ENCODE peak calls at places on chromosomes 4 and X, in eight cellular contexts. Z is suprapubic skin, P is cardiac muscle cell, O is tibial artery, K is ovary, Y is GM06990, F is adrenal gland, U is breast epithelium. V is an unnamed sample.

GRCh38 chr4:43843501-43843900 is 605.1 kb downstream of the KCTD8 start:
- DNase-seq in O (no peak), Y (no peak), Z (no peak), F (no peak), P (no peak), U (no peak), K (no peak), V (peak; percentile 35)

GRCh38 chr4:108010167-108010566 is 20.5 kb downstream of the HADH start:
- DNase-seq in K (no peak), P (no peak), O (no peak), Z (no peak), U (no peak), Y (no peak), F (no peak), V (no peak)

GRCh38 chr4:120753854-120754253 is 168.7 kb downstream of the PRDM5 start:
- DNase-seq in P (peak; percentile 78), Z (no peak), O (no peak), U (no peak), K (no peak), F (no peak), Y (no peak), V (no peak)

GRCh38 chr4:153520227-153520626 is 54.1 kb downstream of the TMEM131L start:
- DNase-seq in O (no peak), K (no peak), P (no peak), Z (no peak), F (no peak), Y (no peak), U (no peak), V (no peak)

GRCh38 chr4:89549907-89550306 is 242.3 kb upstream of the GPRIN3 start:
- DNase-seq in U (no peak), O (no peak), K (no peak), Y (no peak), F (no peak), Z (no peak), P (no peak), V (no peak)

GRCh38 chrX:7965436-7965835 is 38.2 kb upstream of the PNPLA4 start:
- DNase-seq in P (no peak), U (no peak), K (no peak), Z (no peak), Y (no peak), O (no peak), F (no peak), V (no peak)

GRCh38 chr4:165700855-165701254 is 172.2 kb upstream of the TLL1 start:
- DNase-seq in Y (no peak), P (no peak), K (no peak), F (no peak), O (no peak), Z (no peak), U (no peak), V (peak; percentile 28)

GRCh38 chr4:3387943-3388348 is 53.8 kb upstream of the HGFAC start:
- DNase-seq in U (peak; percentile 74), F (peak; percentile 84), K (peak; percentile 67), O (peak; percentile 96), P (peak; percentile 44), Z (peak; percentile 92), Y (peak; percentile 56), V (no peak)

GRCh38 chrX:12946838-12947544 is 27.9 kb upstream of the TMSB4X start:
- DNase-seq in F (peak; percentile 81), Y (no peak), Z (no peak), P (peak; percentile 69), U (peak; percentile 53), O (peak; percentile 54), K (peak; percentile 75), V (peak; percentile 81)

GRCh38 chr4:183255487-183255886 is 64.6 kb downstream of the CLDN22 start:
- DNase-seq in P (no peak), U (no peak), Y (no peak), Z (no peak), F (no peak), O (no peak), K (no peak), V (no peak)

GRCh38 chr4:145639281-145639680 is 20.1 kb downstream of the MMAA start:
- DNase-seq in P (no peak), Y (no peak), U (no peak), O (no peak), K (no peak), F (no peak), Z (no peak), V (no peak)

GRCh38 chr4:40736910-40737309 is 12.8 kb upstream of the NSUN7 start:
- DNase-seq in U (no peak), Z (no peak), Y (no peak), K (no peak), O (no peak), F (no peak), P (peak; percentile 38), V (no peak)

GRCh38 chrX:15675490-15675921 is 10.9 kb upstream of the CLTRN start:
- DNase-seq in U (peak; percentile 77), Z (peak; percentile 82), P (peak; percentile 79), Y (peak; percentile 94), O (peak; percentile 71), F (peak; percentile 81), K (peak; percentile 89), V (peak; percentile 79)

GRCh38 chrX:118495958-118496762 is 545 bp downstream of the DOCK11 start:
- DNase-seq in K (peak; percentile 35), O (peak; percentile 54), U (peak; percentile 48), F (peak; percentile 14), Y (peak; percentile 79), Z (no peak), P (no peak), V (no peak)

GRCh38 chr4:91116861-91117260 is 989.7 kb downstream of the CCSER1 start:
- DNase-seq in F (no peak), O (no peak), Z (no peak), P (no peak), Y (no peak), U (no peak), K (no peak), V (no peak)

GRCh38 chrX:129649268-129650182 is 5.2 kb downstream of the APLN start:
- DNase-seq in P (no peak), K (no peak), F (no peak), Y (no peak), U (no peak), Z (no peak), O (no peak), V (no peak)

GRCh38 chr4:153024466-153024865 is 88.3 kb downstream of the FHDC1 start:
- DNase-seq in Z (no peak), Y (no peak), K (no peak), P (no peak), U (no peak), O (no peak), F (no peak), V (no peak)

GRCh38 chr4:44660396-44660795 is 9.0 kb upstream of the YIPF7 start:
- DNase-seq in Y (no peak), O (no peak), Z (no peak), K (no peak), P (no peak), F (no peak), U (no peak), V (no peak)

DNA sequence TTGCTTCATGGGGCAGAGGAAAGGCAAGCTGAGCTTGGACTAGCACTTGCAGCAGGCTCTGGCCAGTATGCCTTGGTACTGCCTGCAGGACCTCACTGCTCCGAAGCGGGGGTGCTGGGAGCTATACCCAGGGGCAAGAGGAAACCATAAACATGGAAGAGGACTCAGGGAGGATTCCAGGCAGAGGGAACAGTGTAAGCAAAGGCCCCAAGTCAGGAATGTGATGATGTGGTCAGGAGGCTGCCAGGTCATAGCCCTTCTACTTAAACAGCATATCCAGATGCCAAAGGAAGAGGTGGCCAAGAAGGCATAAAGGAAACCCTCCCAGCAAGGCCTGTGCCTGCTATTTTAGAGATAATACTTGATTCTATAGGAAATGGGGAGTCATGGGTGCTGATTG is 31.1 kb downstream of the RAB40AL start:
- DNase-seq in P (no peak), O (no peak), Y (no peak), U (no peak), Z (no peak), K (no peak), F (no peak), V (no peak)
- TF ChIP-seq CTCF in P (no peak), O (no peak), Y (no peak), U (no peak), Z (no peak), K (no peak), F (no peak), V (no peak)

DNA sequence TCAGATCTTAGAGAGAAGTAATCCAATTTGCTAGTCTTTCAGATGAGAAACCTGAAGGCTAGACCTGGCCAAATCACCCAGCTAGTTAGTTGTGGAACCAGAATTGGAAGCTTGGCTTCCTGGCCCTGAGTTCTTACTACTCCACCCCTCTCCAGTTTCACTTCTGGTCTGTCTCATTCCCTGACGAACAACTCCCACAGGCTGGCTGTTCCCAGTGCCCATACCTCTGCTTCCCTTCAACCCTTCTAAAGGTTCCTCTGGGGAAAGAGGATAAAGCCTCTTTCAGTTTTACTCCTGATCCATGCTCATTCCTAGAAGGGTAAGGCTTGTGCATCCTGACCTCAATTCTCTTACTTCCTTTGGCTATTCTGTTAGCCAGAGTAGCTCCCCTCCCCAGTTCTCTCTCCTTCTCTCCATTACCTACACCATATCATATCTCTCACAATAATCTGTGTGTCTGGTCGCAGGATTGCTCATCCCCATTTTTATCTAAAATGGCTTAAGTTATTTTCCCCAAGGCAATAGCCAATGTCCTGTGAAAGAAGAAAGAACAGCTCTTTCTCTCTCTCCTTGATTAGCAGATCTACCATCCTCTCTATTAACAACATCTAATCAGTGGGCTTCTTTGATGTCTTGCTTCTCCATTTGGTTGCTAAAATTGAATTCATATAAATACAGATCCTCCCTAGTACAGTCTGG is 155.0 kb upstream of the MAOA start:
- DNase-seq in F (no peak), U (no peak), Z (no peak), Y (no peak), P (peak; percentile 18), O (no peak), K (no peak), V (no peak)
- H3K36me3 ChIP-seq in F (no peaks in the 10 kb centered on the region), U (no peaks in the 10 kb centered on the region), Z (no peaks in the 10 kb centered on the region), Y (no peaks in the 10 kb centered on the region), P (no peaks in the 10 kb centered on the region), O (no peaks in the 10 kb centered on the region), K (no peaks in the 10 kb centered on the region), V (no peaks in the 10 kb centered on the region)

DNA sequence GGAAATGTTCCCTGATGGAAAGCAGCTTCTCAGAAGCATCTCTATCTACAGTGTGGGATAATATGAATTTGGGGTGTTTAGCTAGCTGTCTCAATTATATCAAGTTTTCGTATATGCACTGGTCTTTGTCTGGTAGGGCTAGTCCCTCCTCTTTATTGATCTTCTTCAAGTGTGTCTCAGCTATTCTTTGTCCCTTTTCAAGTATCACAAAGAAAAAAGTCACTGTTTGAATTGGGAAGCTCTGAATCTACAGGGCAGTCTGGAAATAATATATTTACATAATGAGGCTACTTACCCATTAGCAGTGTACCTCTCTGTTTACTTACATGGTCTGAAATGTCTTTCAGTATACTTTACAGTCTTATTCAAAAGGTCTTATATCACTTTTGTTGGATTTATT is 526.0 kb downstream of the IL1RAPL1 start:
- DNase-seq in P (no peak), U (no peak), O (no peak), Z (no peak), F (no peak), Y (no peak), K (no peak), V (no peak)
- TF ChIP-seq CTCF in P (no peak), U (no peak), O (no peak), Z (no peak), F (no peak), Y (no peak), K (no peak), V (no peak)

DNA sequence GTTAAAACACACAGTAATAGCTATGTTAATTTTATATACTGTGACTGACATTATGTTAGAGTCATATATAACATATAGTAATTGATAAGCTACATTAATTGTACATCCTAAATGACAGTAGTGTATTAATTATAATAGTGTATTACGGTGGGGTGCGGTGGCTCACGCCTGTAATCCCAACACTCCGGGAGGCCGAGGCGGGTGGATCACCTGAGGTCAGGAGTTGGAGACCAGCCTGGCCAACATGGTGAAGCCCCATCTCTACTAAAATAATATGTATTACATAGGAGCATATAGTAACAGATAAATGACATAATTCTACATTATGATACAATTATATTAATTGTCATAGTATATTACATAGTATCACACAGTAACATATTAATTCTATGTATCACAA is 12.2 kb downstream of the ASMTL start:
- DNase-seq in O (no peak), P (no peak), K (no peak), Y (no peak), U (peak; percentile 12), F (no peak), Z (peak; percentile 18), V (no peak)
- H3K36me3 ChIP-seq in O (peaks cover 56% of the 10 kb centered on the region), P (peaks cover 6% of the 10 kb centered on the region), K (no peaks in the 10 kb centered on the region), Y (peaks cover 14% of the 10 kb centered on the region), U (no peaks in the 10 kb centered on the region), F (no peaks in the 10 kb centered on the region), Z (peaks cover 59% of the 10 kb centered on the region), V (no peaks in the 10 kb centered on the region)

V was measured in Caco-2.